ENCODE peak calls at places on chromosomes 5 and 9, in six cellular contexts. One of them, this sample, is unnamed.

GRCh38 chr9:93071464-93071863 is 13.0 kb downstream of the SUSD3 start:
- DNase-seq in SK-N-SH: peak
- DNase-seq in IMR-90: peak
- DNase-seq in H1: peak
- DNase-seq in K562: peak
- DNase-seq in GM12878: no peak
- DNase-seq in this sample: peak

GRCh38 chr5:60699549-60700346 is at the start of gene DEPDC1B:
- DNase-seq in H1: peak
- DNase-seq in IMR-90: peak
- DNase-seq in GM12878: peak
- DNase-seq in SK-N-SH: peak
- DNase-seq in K562: peak
- DNase-seq in this sample: peak

GRCh38 chr5:73998496-73998895 is 372.5 kb downstream of the ARHGEF28 start:
- DNase-seq in H1: no peak
- DNase-seq in SK-N-SH: no peak
- DNase-seq in GM12878: no peak
- DNase-seq in K562: no peak
- DNase-seq in IMR-90: no peak
- DNase-seq in this sample: peak

GRCh38 chr5:56405536-56405935 is 172.4 kb upstream of the ANKRD55 start:
- DNase-seq in H1: no peak
- DNase-seq in GM12878: no peak
- DNase-seq in K562: no peak
- DNase-seq in IMR-90: no peak
- DNase-seq in SK-N-SH: no peak
- DNase-seq in this sample: peak

GRCh38 chr9:106560540-106560939 is 302.4 kb upstream of the ZNF462 start:
- DNase-seq in H1: no peak
- DNase-seq in IMR-90: no peak
- DNase-seq in SK-N-SH: no peak
- DNase-seq in GM12878: no peak
- DNase-seq in K562: no peak
- DNase-seq in this sample: no peak

GRCh38 chr5:143801251-143801650 is 10.7 kb upstream of the HMHB1 start:
- DNase-seq in IMR-90: no peak
- DNase-seq in GM12878: no peak
- DNase-seq in H1: no peak
- DNase-seq in SK-N-SH: no peak
- DNase-seq in K562: no peak
- DNase-seq in this sample: no peak

GRCh38 chr9:122036988-122037387 is 56.1 kb downstream of the TTLL11 start:
- DNase-seq in GM12878: no peak
- DNase-seq in SK-N-SH: no peak
- DNase-seq in IMR-90: peak
- DNase-seq in H1: no peak
- DNase-seq in K562: no peak
- DNase-seq in this sample: no peak

GRCh38 chr9:13568851-13569618 is 289.5 kb upstream of the MPDZ start:
- DNase-seq in SK-N-SH: no peak
- DNase-seq in IMR-90: no peak
- DNase-seq in GM12878: no peak
- DNase-seq in H1: peak
- DNase-seq in K562: no peak
- DNase-seq in this sample: no peak

GRCh38 chr5:139601429-139601828 is 40.3 kb downstream of the UBE2D2 start:
- DNase-seq in GM12878: no peak
- DNase-seq in SK-N-SH: no peak
- DNase-seq in H1: no peak
- DNase-seq in IMR-90: no peak
- DNase-seq in K562: no peak
- DNase-seq in this sample: no peak

GRCh38 chr5:122091942-122092600 is 14.0 kb upstream of the LOX start:
- DNase-seq in IMR-90: peak
- DNase-seq in SK-N-SH: no peak
- DNase-seq in K562: peak
- DNase-seq in H1: no peak
- DNase-seq in GM12878: no peak
- DNase-seq in this sample: no peak

GRCh38 chr9:96554326-96554725 is 65.3 kb downstream of the CDC14B start:
- DNase-seq in GM12878: no peak
- DNase-seq in SK-N-SH: no peak
- DNase-seq in K562: no peak
- DNase-seq in H1: no peak
- DNase-seq in IMR-90: peak
- DNase-seq in this sample: no peak

GRCh38 chr5:66494437-66494836 is 101.8 kb upstream of the MAST4 start:
- DNase-seq in SK-N-SH: no peak
- DNase-seq in IMR-90: no peak
- DNase-seq in H1: peak
- DNase-seq in GM12878: no peak
- DNase-seq in K562: peak
- DNase-seq in this sample: no peak

GRCh38 chr9:110340306-110340705 is 2.6 kb upstream of the TXNDC8 start:
- DNase-seq in H1: no peak
- DNase-seq in IMR-90: no peak
- DNase-seq in SK-N-SH: no peak
- DNase-seq in K562: peak
- DNase-seq in GM12878: no peak
- DNase-seq in this sample: peak

GRCh38 chr9:90188656-90189055 is 454.0 kb downstream of the DIRAS2 start:
- DNase-seq in IMR-90: no peak
- DNase-seq in H1: no peak
- DNase-seq in GM12878: no peak
- DNase-seq in K562: no peak
- DNase-seq in SK-N-SH: no peak
- DNase-seq in this sample: no peak

GRCh38 chr5:157222506-157223230 is 42.0 kb downstream of the ITK start:
- DNase-seq in IMR-90: peak
- DNase-seq in H1: no peak
- DNase-seq in GM12878: no peak
- DNase-seq in SK-N-SH: no peak
- DNase-seq in K562: no peak
- DNase-seq in this sample: no peak
- TF ChIP-seq USF2 in IMR-90: peak
- TF ChIP-seq USF2 in H1: no peak
- TF ChIP-seq USF2 in GM12878: no peak
- TF ChIP-seq USF2 in SK-N-SH: no peak
- TF ChIP-seq USF2 in K562: no peak
- TF ChIP-seq USF2 in this sample: no peak

GRCh38 chr9:28650327-28650726 is 1077.0 kb upstream of the C9orf72 start:
- DNase-seq in H1: no peak
- DNase-seq in IMR-90: no peak
- DNase-seq in GM12878: no peak
- DNase-seq in K562: no peak
- DNase-seq in SK-N-SH: no peak
- DNase-seq in this sample: no peak

GRCh38 chr9:28651050-28651722 is 1077.9 kb upstream of the C9orf72 start:
- DNase-seq in K562: no peak
- DNase-seq in H1: no peak
- DNase-seq in IMR-90: no peak
- DNase-seq in SK-N-SH: no peak
- DNase-seq in GM12878: no peak
- DNase-seq in this sample: no peak

GRCh38 chr9:28648723-28649122 is 1075.4 kb upstream of the C9orf72 start:
- DNase-seq in IMR-90: no peak
- DNase-seq in K562: no peak
- DNase-seq in GM12878: no peak
- DNase-seq in H1: no peak
- DNase-seq in SK-N-SH: no peak
- DNase-seq in this sample: peak
- TF ChIP-seq CTCF in IMR-90: no peak
- TF ChIP-seq CTCF in K562: no peak
- TF ChIP-seq CTCF in GM12878: no peak
- TF ChIP-seq CTCF in H1: peak
- TF ChIP-seq CTCF in SK-N-SH: peak
- TF ChIP-seq CTCF in this sample: peak

DNA sequence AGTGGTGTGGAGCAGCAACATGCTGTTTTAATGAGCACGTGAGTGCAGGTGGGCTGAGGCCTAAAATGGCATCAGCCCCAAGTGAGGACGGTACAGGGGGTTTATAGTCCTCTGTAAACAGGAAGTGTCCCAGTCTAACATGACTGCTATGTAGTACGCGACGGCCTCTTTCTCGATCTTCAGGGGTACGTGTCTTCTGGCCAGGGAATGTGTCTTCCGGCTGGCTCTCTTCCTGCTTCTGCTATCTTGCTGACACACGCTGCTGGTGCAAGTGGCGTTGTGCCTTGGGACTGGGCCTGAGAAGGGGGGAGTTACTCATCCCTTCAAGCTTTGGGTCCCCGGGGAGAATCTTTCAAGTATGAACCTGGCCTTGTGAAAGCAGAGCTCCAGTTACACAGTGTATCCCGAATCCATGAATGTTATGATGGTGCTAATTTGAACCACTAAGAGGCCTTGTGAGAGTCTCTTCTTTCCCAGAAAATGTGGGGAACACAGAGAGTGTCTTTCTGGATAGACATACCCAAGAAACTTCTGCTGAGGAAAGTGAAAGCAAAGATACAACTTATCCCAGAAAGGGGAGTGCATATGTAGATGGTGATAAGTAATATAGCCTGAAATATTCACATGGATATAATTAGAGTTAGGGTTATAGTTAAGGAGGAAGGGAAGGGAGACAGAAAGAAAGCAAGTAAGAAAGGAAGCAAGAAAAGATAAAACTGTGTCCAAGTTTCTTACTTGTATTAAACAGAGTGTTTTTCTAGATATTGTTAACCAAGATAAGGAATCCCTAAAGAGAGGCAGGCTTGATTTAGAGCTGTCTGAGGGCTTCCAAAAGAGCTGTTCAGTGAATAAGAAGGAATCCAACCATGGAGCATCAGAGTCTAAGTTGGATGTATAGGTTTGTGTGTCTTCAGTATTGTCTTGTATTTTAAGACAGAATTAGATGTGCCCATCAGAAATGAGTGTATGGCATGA is 35.5 kb upstream of the ANXA2R start:
- DNase-seq in K562: peak
- DNase-seq in GM12878: no peak
- DNase-seq in IMR-90: no peak
- DNase-seq in SK-N-SH: no peak
- DNase-seq in H1: no peak
- DNase-seq in this sample: no peak
- H2AFZ ChIP-seq in K562: peak
- H2AFZ ChIP-seq in GM12878: no peak
- H2AFZ ChIP-seq in IMR-90: no peak
- H2AFZ ChIP-seq in SK-N-SH: no peak
- H2AFZ ChIP-seq in H1: no peak
- H2AFZ ChIP-seq in this sample: no peak

DNA sequence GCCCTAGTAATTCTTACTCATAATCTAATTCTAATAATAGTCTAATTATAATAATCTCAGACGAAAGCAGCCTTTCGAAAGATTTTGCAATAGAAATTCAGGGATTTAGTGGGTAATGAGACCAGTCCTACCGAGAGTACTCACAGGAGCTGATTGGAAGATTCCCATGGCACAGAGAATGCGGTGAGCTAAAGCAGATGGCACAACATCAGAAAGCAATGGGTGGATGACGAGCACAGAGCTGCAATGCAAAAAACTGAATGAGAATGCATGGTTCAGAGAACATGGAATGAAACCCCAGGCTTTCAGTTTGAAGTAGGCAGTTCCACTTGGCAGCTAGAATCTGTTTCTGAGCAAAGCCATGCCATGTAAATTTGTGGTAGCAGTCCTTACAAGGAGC is 78.2 kb upstream of the SPINK5 start:
- DNase-seq in H1: no peak
- DNase-seq in SK-N-SH: no peak
- DNase-seq in K562: no peak
- DNase-seq in GM12878: no peak
- DNase-seq in IMR-90: no peak
- DNase-seq in this sample: no peak
- TF ChIP-seq USF2 in H1: no peak
- TF ChIP-seq USF2 in SK-N-SH: no peak
- TF ChIP-seq USF2 in K562: no peak
- TF ChIP-seq USF2 in GM12878: no peak
- TF ChIP-seq USF2 in IMR-90: no peak
- TF ChIP-seq USF2 in this sample: no peak

GRCh38 chr9:123724211-123724831 is 205.6 kb downstream of the DENND1A start:
- DNase-seq in H1: no peak
- DNase-seq in GM12878: no peak
- DNase-seq in SK-N-SH: peak
- DNase-seq in IMR-90: peak
- DNase-seq in K562: no peak
- DNase-seq in this sample: no peak
- TF ChIP-seq CTCF in H1: no peak
- TF ChIP-seq CTCF in GM12878: no peak
- TF ChIP-seq CTCF in SK-N-SH: no peak
- TF ChIP-seq CTCF in IMR-90: peak
- TF ChIP-seq CTCF in K562: no peak
- TF ChIP-seq CTCF in this sample: peak

DNA sequence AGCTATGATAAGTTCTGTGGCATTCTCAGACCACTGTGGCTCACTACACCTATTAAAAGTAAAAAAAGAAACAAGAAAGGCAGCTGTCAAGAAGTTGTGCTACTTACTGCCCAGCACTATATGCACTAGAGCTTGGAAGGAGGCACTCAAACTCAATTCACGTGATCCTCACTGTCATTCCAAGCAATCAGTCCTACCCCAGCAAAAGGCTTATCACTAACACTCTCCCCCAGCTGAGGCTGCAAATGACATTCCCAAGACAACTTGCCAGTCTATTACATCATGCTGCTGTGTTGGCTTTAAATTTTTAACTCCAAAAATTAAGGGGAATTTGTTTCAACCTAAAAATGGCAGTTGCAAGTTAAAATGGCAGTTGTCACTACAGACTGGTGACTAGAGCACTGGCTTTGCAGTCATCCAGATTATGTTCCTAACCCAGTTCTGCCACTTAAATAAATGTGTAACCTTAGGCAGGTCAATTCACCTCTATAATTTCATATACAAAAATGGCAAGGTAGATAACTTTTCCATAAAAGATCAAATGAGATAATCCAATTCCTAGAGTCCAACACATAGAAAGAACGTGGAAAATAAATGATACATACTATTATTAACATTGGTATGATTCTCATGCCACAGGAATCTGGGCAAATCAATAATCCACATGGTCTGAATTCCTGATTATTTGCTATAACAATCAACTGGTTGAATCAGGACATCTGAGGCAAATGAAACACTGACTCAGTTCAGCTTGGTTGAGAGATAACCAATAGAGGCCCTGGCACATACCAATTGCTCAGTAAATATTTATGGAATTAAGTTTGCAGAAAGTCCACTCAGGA is 52.4 kb downstream of the FBXW11 start:
- DNase-seq in H1: no peak
- DNase-seq in GM12878: no peak
- DNase-seq in K562: peak
- DNase-seq in SK-N-SH: no peak
- DNase-seq in IMR-90: peak
- DNase-seq in this sample: peak
- H2AFZ ChIP-seq in H1: no peak
- H2AFZ ChIP-seq in GM12878: no peak
- H2AFZ ChIP-seq in K562: peak
- H2AFZ ChIP-seq in SK-N-SH: no peak
- H2AFZ ChIP-seq in IMR-90: no peak
- H2AFZ ChIP-seq in this sample: no peak

DNA sequence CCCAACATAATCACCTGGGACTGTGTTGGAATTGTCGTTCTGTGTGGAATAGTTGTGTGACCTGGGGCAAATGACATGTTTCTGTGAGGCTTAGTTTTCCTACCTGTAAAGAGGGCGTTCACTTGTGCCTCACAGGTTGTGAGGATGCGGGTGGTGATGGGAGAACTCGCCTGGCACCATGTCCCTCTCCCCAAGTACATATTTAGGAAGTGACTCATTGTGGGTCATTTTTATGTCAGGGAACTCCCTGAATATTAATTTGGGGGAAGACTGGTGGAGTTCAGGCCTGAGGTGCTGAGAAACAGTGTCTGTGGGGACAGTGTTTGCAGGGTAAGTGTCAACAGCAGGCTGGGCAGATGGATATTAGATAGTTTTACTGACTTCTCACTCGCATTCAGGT is 144.7 kb downstream of the KDM4C start:
- DNase-seq in IMR-90: peak
- DNase-seq in H1: no peak
- DNase-seq in GM12878: no peak
- DNase-seq in SK-N-SH: no peak
- DNase-seq in K562: no peak
- DNase-seq in this sample: no peak
- TF ChIP-seq USF2 in IMR-90: no peak
- TF ChIP-seq USF2 in H1: no peak
- TF ChIP-seq USF2 in GM12878: no peak
- TF ChIP-seq USF2 in SK-N-SH: no peak
- TF ChIP-seq USF2 in K562: no peak
- TF ChIP-seq USF2 in this sample: no peak